ENCODE peak calls at places on chromosomes 3 and 15, in four cellular contexts. One of them, this sample, is unnamed.

GRCh38 chr3:8443829-8444791 is 57.5 kb upstream of the LMCD1 start:
- DNase-seq in HL-60: no peak
- DNase-seq in epithelial cell of esophagus: peak
- DNase-seq in NCI-H2081: peak
- DNase-seq in this sample: peak

GRCh38 chr15:100457201-100457600 is 71.5 kb downstream of the CERS3 start:
- DNase-seq in HL-60: peak
- DNase-seq in epithelial cell of esophagus: peak
- DNase-seq in NCI-H2081: no peak
- DNase-seq in this sample: no peak

GRCh38 chr15:99305761-99306505 is 54.7 kb downstream of the LRRC28 start:
- DNase-seq in HL-60: no peak
- DNase-seq in epithelial cell of esophagus: peak
- DNase-seq in NCI-H2081: no peak
- DNase-seq in this sample: peak

GRCh38 chr15:60782316-60782715 is 303.4 kb upstream of the ICE2 start:
- DNase-seq in HL-60: no peak
- DNase-seq in epithelial cell of esophagus: no peak
- DNase-seq in NCI-H2081: no peak
- DNase-seq in this sample: no peak

GRCh38 chr3:146680602-146681001 is 75.5 kb upstream of the PLSCR5 start:
- DNase-seq in HL-60: no peak
- DNase-seq in epithelial cell of esophagus: no peak
- DNase-seq in NCI-H2081: no peak
- DNase-seq in this sample: no peak

GRCh38 chr3:158167737-158168469 is 58.0 kb downstream of the RSRC1 start:
- DNase-seq in HL-60: peak
- DNase-seq in epithelial cell of esophagus: peak
- DNase-seq in NCI-H2081: no peak
- DNase-seq in this sample: no peak

GRCh38 chr15:76460871-76461270 is 124.3 kb downstream of the ISL2 start:
- DNase-seq in HL-60: no peak
- DNase-seq in epithelial cell of esophagus: no peak
- DNase-seq in NCI-H2081: no peak
- DNase-seq in this sample: no peak

GRCh38 chr3:146517684-146518435 is 26.5 kb downstream of the PLSCR1 start:
- DNase-seq in HL-60: no peak
- DNase-seq in epithelial cell of esophagus: peak
- DNase-seq in NCI-H2081: peak
- DNase-seq in this sample: no peak

GRCh38 chr3:54527953-54528352 is 399.9 kb downstream of the LRTM1 start:
- DNase-seq in HL-60: no peak
- DNase-seq in epithelial cell of esophagus: no peak
- DNase-seq in NCI-H2081: no peak
- DNase-seq in this sample: no peak

GRCh38 chr15:49145651-49146609 is 9.5 kb downstream of the COPS2 start:
- DNase-seq in HL-60: no peak
- DNase-seq in epithelial cell of esophagus: peak
- DNase-seq in NCI-H2081: peak
- DNase-seq in this sample: no peak